ENCODE peak calls at places on chromosomes 7 and 10, in nine cellular contexts. P is A549, H is hepatocyte, T is AG09309, B is neural progenitor cell, X is kidney epithelial cell, S is GM13976, M is AG04450, Z is spleen. W is an unnamed sample.
A peak's percentile ranks its signal among the peaks of the same experiment; 100 is the strongest.

GRCh38 chr10:52879181-52879607 is 106.6 kb upstream of the MBL2 start:
- DNase-seq in P (no peak), H (no peak), T (no peak), B (no peak), X (peak; percentile 84), S (no peak), M (no peak), Z (no peak), W (no peak)

GRCh38 chr10:24642921-24643678 is 80.6 kb downstream of the ARHGAP21 start:
- DNase-seq in P (peak; percentile 82), H (peak; percentile 73), T (peak; percentile 67), B (peak; percentile 16), X (peak; percentile 38), S (peak; percentile 58), M (peak; percentile 61), Z (no peak), W (peak; percentile 92)

GRCh38 chr10:58691528-58691927 is 178.9 kb downstream of the BICC1 start:
- DNase-seq in P (no peak), H (no peak), T (no peak), B (no peak), X (no peak), S (no peak), M (no peak), Z (no peak), W (no peak)

GRCh38 chr10:13346912-13347234 is 1.2 kb downstream of the SEPHS1 start:
- DNase-seq in P (no peak), H (no peak), T (no peak), B (peak; percentile 44), X (no peak), S (no peak), M (no peak), Z (no peak), W (no peak)

GRCh38 chr7:128829391-128830166 is 627 bp upstream of the FLNC start:
- DNase-seq in P (no peak), H (peak; percentile 63), T (no peak), B (peak; percentile 24), X (no peak), S (peak; percentile 34), M (no peak), Z (no peak), W (peak; percentile 45)

GRCh38 chr7:138095972-138096935 is 20.0 kb downstream of the AKR1D1 start:
- DNase-seq in P (no peak), H (peak; percentile 48), T (no peak), B (no peak), X (no peak), S (no peak), M (no peak), Z (no peak), W (no peak)

GRCh38 chr10:63622097-63622496 is 100.9 kb downstream of the REEP3 start:
- DNase-seq in P (no peak), H (no peak), T (no peak), B (no peak), X (no peak), S (no peak), M (no peak), Z (no peak), W (no peak)

GRCh38 chr10:124266468-124267230 is 152.1 kb downstream of the OAT start:
- DNase-seq in P (no peak), H (no peak), T (no peak), B (no peak), X (no peak), S (no peak), M (no peak), Z (peak; percentile 64), W (no peak)

GRCh38 chr7:36749282-36749960 is 25.1 kb upstream of the AOAH start:
- DNase-seq in P (peak; percentile 29), H (peak; percentile 62), T (peak; percentile 11), B (no peak), X (peak; percentile 56), S (no peak), M (no peak), Z (no peak), W (peak; percentile 64)

GRCh38 chr7:2566348-2566889 is 7.6 kb downstream of the IQCE start:
- DNase-seq in P (no peak), H (no peak), T (no peak), B (no peak), X (no peak), S (no peak), M (no peak), Z (peak; percentile 29), W (peak; percentile 1)

GRCh38 chr10:117004627-117005453 is at the start of gene SHTN1:
- DNase-seq in P (peak; percentile 88), H (peak; percentile 93), T (no peak), B (peak; percentile 70), X (peak; percentile 21), S (peak; percentile 45), M (no peak), Z (peak; percentile 79), W (peak; percentile 57)

GRCh38 chr10:128078136-128078969 is 47.9 kb downstream of the MKI67 start:
- DNase-seq in P (peak; percentile 46), H (peak; percentile 61), T (peak; percentile 2), B (peak; percentile 63), X (no peak), S (peak; percentile 78), M (peak; percentile 7), Z (peak; percentile 77), W (peak; percentile 59)

GRCh38 chr10:33334839-33335549 is 527 bp upstream of the NRP1 start:
- DNase-seq in P (peak; percentile 88), H (peak; percentile 89), T (peak; percentile 80), B (peak; percentile 86), X (no peak), S (peak; percentile 45), M (peak; percentile 74), Z (peak; percentile 84), W (peak; percentile 91)

GRCh38 chr10:72796042-72796441 is 97.5 kb upstream of the OIT3 start:
- DNase-seq in P (peak; percentile 22), H (no peak), T (no peak), B (no peak), X (no peak), S (no peak), M (no peak), Z (no peak), W (peak; percentile 42)

GRCh38 chr7:123494193-123494796 is 40.1 kb downstream of the IQUB start:
- DNase-seq in P (peak; percentile 40), H (peak; percentile 62), T (no peak), B (peak; percentile 23), X (no peak), S (peak; percentile 34), M (no peak), Z (no peak), W (peak; percentile 70)

GRCh38 chr7:129341212-129341611 is 93.0 kb upstream of the STRIP2 start:
- DNase-seq in P (no peak), H (no peak), T (no peak), B (no peak), X (no peak), S (no peak), M (no peak), Z (no peak), W (no peak)

GRCh38 chr7:155011081-155011480 is 8.2 kb upstream of the PAXIP1 start:
- DNase-seq in P (no peak), H (no peak), T (no peak), B (no peak), X (no peak), S (no peak), M (no peak), Z (no peak), W (no peak)

GRCh38 chr10:89404648-89405047 is 9.7 kb upstream of the IFIT5 start:
- DNase-seq in P (no peak), H (no peak), T (no peak), B (no peak), X (no peak), S (no peak), M (no peak), Z (no peak), W (no peak)

GRCh38 chr10:47410271-47410670 is 26.2 kb upstream of the ZNF488 start:
- DNase-seq in P (no peak), H (no peak), T (no peak), B (no peak), X (no peak), S (no peak), M (no peak), Z (no peak), W (no peak)

GRCh38 chr7:118731854-118732253 is 507.4 kb downstream of the ANKRD7 start:
- DNase-seq in P (peak; percentile 3), H (no peak), T (no peak), B (peak; percentile 3), X (no peak), S (no peak), M (no peak), Z (no peak), W (no peak)
- TF ChIP-seq CTCF in P (no peak), H (no peak), T (no peak), B (no peak), X (no peak), S (no peak), M (no peak), Z (no peak), W (no peak)

DNA sequence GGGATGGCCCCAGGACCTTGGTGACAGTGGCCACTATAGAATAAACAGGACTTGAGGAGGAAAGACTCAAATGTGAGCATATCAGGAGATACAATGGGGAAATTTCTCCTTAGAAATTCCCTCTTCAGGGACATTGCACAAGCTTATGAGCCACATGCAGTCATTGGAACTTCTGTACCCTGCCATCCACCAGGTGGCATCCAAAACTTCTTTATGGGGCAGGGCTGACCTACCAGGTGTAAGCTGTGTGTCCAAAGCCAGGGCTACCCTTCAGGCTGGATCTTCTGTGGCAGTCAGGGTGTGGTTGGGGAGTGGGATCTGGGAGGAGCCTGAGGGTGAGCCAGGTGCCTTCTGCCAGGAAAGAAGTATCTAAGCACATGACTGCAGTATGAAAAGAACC is 36.6 kb upstream of the LRRC18 start:
- DNase-seq in P (peak; percentile 32), H (peak; percentile 28), T (no peak), B (peak; percentile 27), X (no peak), S (no peak), M (no peak), Z (no peak), W (peak; percentile 6)
- TF ChIP-seq CTCF in P (peak; percentile 8), H (peak; percentile 39), T (peak; percentile 39), B (peak; percentile 32), X (peak; percentile 8), S (no peak), M (peak; percentile 23), Z (no peak), W (no peak)

GRCh38 chr7:85090138-85090537 is 96.7 kb downstream of the SEMA3D start:
- DNase-seq in P (no peak), H (no peak), T (no peak), B (no peak), X (no peak), S (no peak), M (no peak), Z (no peak), W (no peak)
- TF ChIP-seq CTCF in P (no peak), H (no peak), T (no peak), B (no peak), X (no peak), S (no peak), M (no peak), Z (no peak), W (no peak)

DNA sequence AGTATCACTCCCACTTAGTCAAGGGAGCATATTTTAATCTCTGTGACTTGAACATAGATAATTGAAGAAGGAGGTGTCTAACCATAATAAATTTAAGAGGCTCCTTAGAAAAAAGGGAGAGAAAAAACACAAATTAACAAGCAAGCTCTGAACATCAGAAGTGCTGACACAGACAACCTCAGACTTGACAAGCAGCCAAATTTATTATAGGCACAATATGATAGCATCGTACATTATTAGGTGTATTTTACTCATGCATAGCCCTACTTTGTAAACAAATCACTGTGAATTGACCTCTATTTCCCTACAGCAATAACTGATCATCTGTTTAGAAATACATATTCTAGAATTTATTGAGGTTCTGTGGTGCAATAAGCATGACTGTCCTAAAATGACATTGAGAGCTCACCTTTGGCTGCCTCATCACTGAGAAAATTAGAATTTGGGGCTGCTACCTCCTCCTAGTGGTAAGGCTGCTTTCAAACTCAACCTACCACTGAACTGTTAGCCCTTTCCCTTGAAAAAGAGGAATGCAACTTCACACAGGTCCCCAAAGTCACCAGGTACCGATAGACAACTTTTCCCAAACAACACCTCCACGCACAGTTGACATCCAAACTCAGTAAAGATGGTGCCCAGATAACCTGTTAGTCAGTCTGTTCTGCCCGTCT is 76.0 kb upstream of the SCIN start:
- DNase-seq in P (no peak), H (no peak), T (no peak), B (peak; percentile 4), X (no peak), S (no peak), M (no peak), Z (no peak), W (no peak)
- TF ChIP-seq CTCF in P (peak; percentile 8), H (no peak), T (no peak), B (peak; percentile 35), X (peak; percentile 12), S (no peak), M (peak; percentile 9), Z (no peak), W (peak; percentile 18)